ENCODE peak calls at places on chromosomes 13 and 19, in eight cellular contexts. N, M, S, Q, P, G, H and R are unnamed samples.

GRCh38 chr19:53158119-53158656 is 665 bp downstream of the ZNF347 start:
- DNase-seq in N (peak; percentile 39), M (peak; percentile 52), S (peak; percentile 29), Q (peak; percentile 11), P (no peak), G (peak; percentile 42), H (peak; percentile 15), R (peak; percentile 16)

GRCh38 chr13:39450176-39450575 is 152.8 kb downstream of the LHFPL6 start:
- DNase-seq in N (no peak), M (no peak), S (no peak), Q (no peak), P (no peak), G (no peak), H (no peak), R (no peak)

GRCh38 chr13:76231522-76232167 is 595.5 kb downstream of the LMO7 start:
- DNase-seq in N (no peak), M (no peak), S (no peak), Q (no peak), P (no peak), G (no peak), H (no peak), R (no peak)

GRCh38 chr19:21823224-21823623 is 12.8 kb downstream of the ZNF43 start:
- DNase-seq in N (no peak), M (no peak), S (no peak), Q (no peak), P (no peak), G (no peak), H (no peak), R (no peak)

GRCh38 chr19:5809053-5809452 is 4.2 kb downstream of the NRTN start:
- DNase-seq in N (no peak), M (no peak), S (no peak), Q (no peak), P (no peak), G (peak; percentile 24), H (no peak), R (no peak)

GRCh38 chr19:15779756-15780476 is 7.5 kb upstream of the OR10H5 start:
- DNase-seq in N (peak; percentile 61), M (peak; percentile 38), S (peak; percentile 60), Q (no peak), P (no peak), G (peak; percentile 60), H (no peak), R (peak; percentile 21)

GRCh38 chr19:43078311-43078710 is 4.2 kb downstream of the PSG2 start:
- DNase-seq in N (no peak), M (no peak), S (no peak), Q (no peak), P (no peak), G (peak; percentile 1), H (peak; percentile 81), R (peak; percentile 88)

GRCh38 chr13:42883771-42884170 is 102.4 kb downstream of the FAM216B start:
- DNase-seq in N (peak; percentile 43), M (no peak), S (no peak), Q (peak; percentile 67), P (no peak), G (peak; percentile 76), H (peak; percentile 33), R (peak; percentile 84)

GRCh38 chr19:2716722-2717637 is 4.2 kb downstream of the DIRAS1 start:
- DNase-seq in N (no peak), M (peak; percentile 86), S (no peak), Q (no peak), P (no peak), G (no peak), H (no peak), R (no peak)

GRCh38 chr19:43463381-43464088 is 1.9 kb downstream of the LYPD3 start:
- DNase-seq in N (peak; percentile 99), M (peak; percentile 96), S (peak; percentile 99), Q (peak; percentile 98), P (no peak), G (peak; percentile 96), H (peak; percentile 79), R (peak; percentile 85)

GRCh38 chr19:12478234-12478941 is 6.2 kb downstream of the ZNF709 start:
- DNase-seq in N (peak; percentile 42), M (no peak), S (no peak), Q (no peak), P (no peak), G (no peak), H (no peak), R (no peak)

GRCh38 chr13:75359266-75359665 is 122.7 kb downstream of the TBC1D4 start:
- DNase-seq in N (no peak), M (peak; percentile 91), S (no peak), Q (no peak), P (peak; percentile 73), G (peak; percentile 85), H (peak; percentile 94), R (peak; percentile 92)

GRCh38 chr19:11096210-11096841 is 7.1 kb downstream of the LDLR start:
- DNase-seq in N (peak; percentile 33), M (peak; percentile 72), S (no peak), Q (no peak), P (no peak), G (peak; percentile 85), H (peak; percentile 47), R (peak; percentile 81)

GRCh38 chr13:67063036-67063435 is 167.1 kb downstream of the PCDH9 start:
- DNase-seq in N (no peak), M (no peak), S (no peak), Q (no peak), P (no peak), G (no peak), H (no peak), R (no peak)

GRCh38 chr19:49773663-49774305 is 7.0 kb downstream of the AP2A1 start:
- DNase-seq in N (no peak), M (peak; percentile 78), S (no peak), Q (no peak), P (no peak), G (no peak), H (no peak), R (no peak)

GRCh38 chr19:15113245-15114152 is 6.3 kb downstream of the SYDE1 start:
- DNase-seq in N (no peak), M (peak; percentile 76), S (no peak), Q (no peak), P (no peak), G (no peak), H (no peak), R (no peak)

GRCh38 chr19:42606660-42607351 is 12.1 kb upstream of the CEACAM8 start:
- DNase-seq in N (peak; percentile 73), M (peak; percentile 50), S (peak; percentile 89), Q (peak; percentile 74), P (no peak), G (peak; percentile 49), H (peak; percentile 27), R (peak; percentile 7)

GRCh38 chr13:43307221-43307920 is 284.0 kb downstream of the DNAJC15 start:
- DNase-seq in N (no peak), M (no peak), S (no peak), Q (no peak), P (no peak), G (no peak), H (no peak), R (no peak)

GRCh38 chr13:91661692-91662490 is 263.5 kb downstream of the GPC5 start:
- DNase-seq in N (no peak), M (peak; percentile 17), S (no peak), Q (no peak), P (no peak), G (no peak), H (no peak), R (no peak)

GRCh38 chr13:85093808-85094207 is 705.4 kb downstream of the SLITRK6 start:
- DNase-seq in N (no peak), M (no peak), S (no peak), Q (peak; percentile 24), P (no peak), G (peak; percentile 36), H (no peak), R (no peak)

GRCh38 chr19:49472936-49473335 is 1.1 kb upstream of the FLT3LG start:
- DNase-seq in N (no peak), M (peak; percentile 83), S (no peak), Q (no peak), P (no peak), G (no peak), H (no peak), R (no peak)

DNA sequence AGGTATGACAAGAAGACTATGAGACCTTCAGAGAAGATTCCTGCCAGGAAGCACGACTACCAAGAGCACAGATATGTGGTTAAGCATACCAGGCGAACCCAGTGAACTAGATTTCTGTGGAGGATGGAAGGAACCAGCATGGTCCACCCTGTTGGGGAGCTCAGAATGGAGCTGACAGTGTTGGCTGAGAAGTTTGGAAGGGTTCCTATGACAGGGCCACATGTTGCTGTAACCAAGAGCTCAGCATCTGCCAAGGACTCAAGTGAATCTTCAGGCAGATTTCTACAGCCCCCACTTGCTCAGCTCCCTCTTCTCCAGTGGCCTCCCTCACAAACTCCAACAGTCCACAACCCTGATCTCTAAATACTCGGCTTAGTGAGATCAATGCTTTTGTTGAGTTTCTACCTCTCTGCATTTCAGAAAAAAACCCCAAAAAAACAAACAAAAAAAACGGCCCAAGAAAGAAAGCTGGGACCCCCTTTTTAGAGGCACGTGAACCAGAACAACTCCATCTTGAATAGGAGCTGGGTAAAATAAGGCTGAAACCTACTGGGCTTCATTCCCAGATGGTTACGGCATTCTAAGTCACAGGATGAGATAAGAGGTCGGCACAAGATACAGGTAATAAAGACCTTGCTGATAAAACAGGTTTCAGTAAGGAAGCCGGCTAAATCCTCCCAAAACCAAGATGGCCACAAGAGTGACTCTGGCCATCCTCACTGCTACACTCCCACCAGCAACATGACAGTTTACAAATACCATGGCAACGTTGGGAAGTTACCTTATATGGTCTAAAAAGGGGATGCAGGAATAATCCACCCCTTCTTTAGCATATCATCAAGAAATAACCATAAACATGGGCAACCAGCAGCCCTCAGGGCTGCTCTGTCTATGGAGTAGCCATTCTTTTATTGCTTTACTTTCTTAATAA is 691.1 kb downstream of the UQCRFS1 start:
- DNase-seq in N (no peak), M (no peak), S (no peak), Q (no peak), P (no peak), G (no peak), H (no peak), R (no peak)
- TF ChIP-seq CTCF in N (no peak), M (no peak), S (no peak), Q (no peak), P (no peak), G (no peak), H (no peak), R (no peak)

DNA sequence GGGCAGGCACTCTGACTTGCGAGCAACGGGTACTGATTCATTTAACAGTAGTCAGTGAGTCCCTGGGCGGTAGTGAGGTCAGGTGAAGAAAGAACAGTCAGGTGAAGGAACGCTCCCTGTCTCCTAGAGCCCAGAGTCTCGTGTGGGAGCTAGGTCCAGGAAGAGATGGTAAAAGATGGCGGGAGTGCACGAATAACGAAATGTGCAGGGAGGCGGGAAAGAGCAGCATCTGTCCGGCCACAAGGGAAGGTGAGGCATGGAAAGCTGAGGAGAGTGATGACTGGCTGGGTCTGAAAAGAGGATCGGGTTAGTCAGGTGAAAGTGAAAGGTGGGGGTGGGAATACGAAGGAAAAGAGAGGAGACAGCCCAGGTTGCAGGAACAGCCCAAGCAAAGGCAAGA is 63.9 kb upstream of the SLC15A1 start:
- DNase-seq in N (no peak), M (no peak), S (no peak), Q (no peak), P (no peak), G (no peak), H (no peak), R (no peak)
- H3K4me3 ChIP-seq in N (no peak overlapping the region), M (no peak overlapping the region), S (no peak overlapping the region), Q (no peak overlapping the region), P (no peak overlapping the region), G (no peak overlapping the region), H (no peak overlapping the region), R (no peak overlapping the region)

GRCh38 chr13:88068316-88068715 is 397.1 kb downstream of the SLITRK5 start:
- DNase-seq in N (no peak), M (no peak), S (no peak), Q (no peak), P (no peak), G (peak; percentile 1), H (peak; percentile 0), R (peak; percentile 67)
- TF ChIP-seq CTCF in N (no peak), M (no peak), S (no peak), Q (no peak), P (no peak), G (no peak), H (no peak), R (no peak)

GRCh38 chr13:20230913-20231838 is 943 bp downstream of the GJB6 start:
- DNase-seq in N (no peak), M (peak; percentile 82), S (no peak), Q (no peak), P (no peak), G (no peak), H (no peak), R (no peak)
- H3K4me3 ChIP-seq in N (no peak overlapping the region), M (no peak overlapping the region), S (peak overlapping the region; percentile 58), Q (no peak overlapping the region), P (no peak overlapping the region), G (peak overlapping the region; percentile 39), H (no peak overlapping the region), R (no peak overlapping the region)